ENCODE peak calls at places on chromosome 3, in seven cellular contexts. One of them, this sample, is unnamed.

GRCh38 chr3:120555661-120556509 is 40.3 kb upstream of the NDUFB4 start:
- DNase-seq in G401: peak; percentile 92
- DNase-seq in PC-3: no peak
- DNase-seq in stimulated activated effector memory CD8-positive, alpha-beta T cell treated with anti-CD3 and anti-CD28 coated beads, Interleukin-12 subunit alpha, Interleukin-12 subunit beta, amount 100 ng/mL, for 72 hours: no peak
- DNase-seq in PC-9: no peak
- DNase-seq in SK-N-SH: no peak
- DNase-seq in EH: no peak
- DNase-seq in this sample: no peak

GRCh38 chr3:31968391-31968926 is 12.6 kb downstream of the OSBPL10 start:
- DNase-seq in G401: peak; percentile 29
- DNase-seq in PC-3: peak; percentile 65
- DNase-seq in stimulated activated effector memory CD8-positive, alpha-beta T cell treated with anti-CD3 and anti-CD28 coated beads, Interleukin-12 subunit alpha, Interleukin-12 subunit beta, amount 100 ng/mL, for 72 hours: no peak
- DNase-seq in PC-9: no peak
- DNase-seq in SK-N-SH: no peak
- DNase-seq in EH: peak; percentile 79
- DNase-seq in this sample: no peak

GRCh38 chr3:24678441-24678865 is 183.8 kb upstream of the THRB start:
- DNase-seq in G401: no peak
- DNase-seq in PC-3: peak; percentile 93
- DNase-seq in stimulated activated effector memory CD8-positive, alpha-beta T cell treated with anti-CD3 and anti-CD28 coated beads, Interleukin-12 subunit alpha, Interleukin-12 subunit beta, amount 100 ng/mL, for 72 hours: no peak
- DNase-seq in PC-9: peak; percentile 51
- DNase-seq in SK-N-SH: no peak
- DNase-seq in EH: peak; percentile 43
- DNase-seq in this sample: no peak

GRCh38 chr3:157631468-157631867 is 128.3 kb upstream of the VEPH1 start:
- DNase-seq in G401: no peak
- DNase-seq in PC-3: no peak
- DNase-seq in stimulated activated effector memory CD8-positive, alpha-beta T cell treated with anti-CD3 and anti-CD28 coated beads, Interleukin-12 subunit alpha, Interleukin-12 subunit beta, amount 100 ng/mL, for 72 hours: no peak
- DNase-seq in PC-9: no peak
- DNase-seq in SK-N-SH: no peak
- DNase-seq in EH: peak; percentile 59
- DNase-seq in this sample: no peak

GRCh38 chr3:98985406-98985805 is 83.9 kb upstream of the DCBLD2 start:
- DNase-seq in G401: no peak
- DNase-seq in PC-3: peak; percentile 56
- DNase-seq in stimulated activated effector memory CD8-positive, alpha-beta T cell treated with anti-CD3 and anti-CD28 coated beads, Interleukin-12 subunit alpha, Interleukin-12 subunit beta, amount 100 ng/mL, for 72 hours: no peak
- DNase-seq in PC-9: no peak
- DNase-seq in SK-N-SH: no peak
- DNase-seq in EH: no peak
- DNase-seq in this sample: no peak

GRCh38 chr3:42600958-42601675 is 631 bp downstream of the NKTR start:
- DNase-seq in G401: peak; percentile 69
- DNase-seq in PC-3: peak; percentile 51
- DNase-seq in stimulated activated effector memory CD8-positive, alpha-beta T cell treated with anti-CD3 and anti-CD28 coated beads, Interleukin-12 subunit alpha, Interleukin-12 subunit beta, amount 100 ng/mL, for 72 hours: peak; percentile 86
- DNase-seq in PC-9: peak; percentile 59
- DNase-seq in SK-N-SH: no peak
- DNase-seq in EH: peak; percentile 77
- DNase-seq in this sample: peak; percentile 55

GRCh38 chr3:32391643-32392529 is at the start of gene CMTM7:
- DNase-seq in G401: no peak
- DNase-seq in PC-3: peak; percentile 89
- DNase-seq in stimulated activated effector memory CD8-positive, alpha-beta T cell treated with anti-CD3 and anti-CD28 coated beads, Interleukin-12 subunit alpha, Interleukin-12 subunit beta, amount 100 ng/mL, for 72 hours: peak; percentile 83
- DNase-seq in PC-9: peak; percentile 85
- DNase-seq in SK-N-SH: peak; percentile 90
- DNase-seq in EH: peak; percentile 77
- DNase-seq in this sample: peak; percentile 72

GRCh38 chr3:37909067-37909911 is 47.6 kb downstream of the CTDSPL start:
- DNase-seq in G401: peak; percentile 73
- DNase-seq in PC-3: peak; percentile 29
- DNase-seq in stimulated activated effector memory CD8-positive, alpha-beta T cell treated with anti-CD3 and anti-CD28 coated beads, Interleukin-12 subunit alpha, Interleukin-12 subunit beta, amount 100 ng/mL, for 72 hours: no peak
- DNase-seq in PC-9: no peak
- DNase-seq in SK-N-SH: no peak
- DNase-seq in EH: peak; percentile 19
- DNase-seq in this sample: no peak

GRCh38 chr3:72255191-72255590 is 470.2 kb upstream of the PROK2 start:
- DNase-seq in G401: no peak
- DNase-seq in PC-3: no peak
- DNase-seq in stimulated activated effector memory CD8-positive, alpha-beta T cell treated with anti-CD3 and anti-CD28 coated beads, Interleukin-12 subunit alpha, Interleukin-12 subunit beta, amount 100 ng/mL, for 72 hours: no peak
- DNase-seq in PC-9: no peak
- DNase-seq in SK-N-SH: peak; percentile 27
- DNase-seq in EH: peak; percentile 59
- DNase-seq in this sample: peak; percentile 0

GRCh38 chr3:152395764-152396163 is 127.0 kb downstream of the MBNL1 start:
- DNase-seq in G401: no peak
- DNase-seq in PC-3: no peak
- DNase-seq in stimulated activated effector memory CD8-positive, alpha-beta T cell treated with anti-CD3 and anti-CD28 coated beads, Interleukin-12 subunit alpha, Interleukin-12 subunit beta, amount 100 ng/mL, for 72 hours: no peak
- DNase-seq in PC-9: no peak
- DNase-seq in SK-N-SH: no peak
- DNase-seq in EH: no peak
- DNase-seq in this sample: no peak

GRCh38 chr3:60737633-60738399 is 513.4 kb downstream of the FHIT start:
- DNase-seq in G401: no peak
- DNase-seq in PC-3: no peak
- DNase-seq in stimulated activated effector memory CD8-positive, alpha-beta T cell treated with anti-CD3 and anti-CD28 coated beads, Interleukin-12 subunit alpha, Interleukin-12 subunit beta, amount 100 ng/mL, for 72 hours: no peak
- DNase-seq in PC-9: no peak
- DNase-seq in SK-N-SH: no peak
- DNase-seq in EH: no peak
- DNase-seq in this sample: no peak

GRCh38 chr3:126544596-126545281 is 14.0 kb downstream of the C3orf22 start:
- DNase-seq in G401: no peak
- DNase-seq in PC-3: no peak
- DNase-seq in stimulated activated effector memory CD8-positive, alpha-beta T cell treated with anti-CD3 and anti-CD28 coated beads, Interleukin-12 subunit alpha, Interleukin-12 subunit beta, amount 100 ng/mL, for 72 hours: no peak
- DNase-seq in PC-9: no peak
- DNase-seq in SK-N-SH: peak; percentile 28
- DNase-seq in EH: no peak
- DNase-seq in this sample: no peak

GRCh38 chr3:51669241-51670052 is 1.6 kb upstream of the TEX264 start:
- DNase-seq in G401: peak; percentile 85
- DNase-seq in PC-3: peak; percentile 95
- DNase-seq in stimulated activated effector memory CD8-positive, alpha-beta T cell treated with anti-CD3 and anti-CD28 coated beads, Interleukin-12 subunit alpha, Interleukin-12 subunit beta, amount 100 ng/mL, for 72 hours: peak; percentile 90
- DNase-seq in PC-9: peak; percentile 91
- DNase-seq in SK-N-SH: peak; percentile 81
- DNase-seq in EH: peak; percentile 77
- DNase-seq in this sample: peak; percentile 80

GRCh38 chr3:67278015-67278618 is 280.0 kb downstream of the KBTBD8 start:
- DNase-seq in G401: no peak
- DNase-seq in PC-3: no peak
- DNase-seq in stimulated activated effector memory CD8-positive, alpha-beta T cell treated with anti-CD3 and anti-CD28 coated beads, Interleukin-12 subunit alpha, Interleukin-12 subunit beta, amount 100 ng/mL, for 72 hours: no peak
- DNase-seq in PC-9: no peak
- DNase-seq in SK-N-SH: no peak
- DNase-seq in EH: no peak
- DNase-seq in this sample: no peak

GRCh38 chr3:141262306-141262705 is 30.7 kb downstream of the PXYLP1 start:
- DNase-seq in G401: no peak
- DNase-seq in PC-3: no peak
- DNase-seq in stimulated activated effector memory CD8-positive, alpha-beta T cell treated with anti-CD3 and anti-CD28 coated beads, Interleukin-12 subunit alpha, Interleukin-12 subunit beta, amount 100 ng/mL, for 72 hours: no peak
- DNase-seq in PC-9: no peak
- DNase-seq in SK-N-SH: no peak
- DNase-seq in EH: peak; percentile 80
- DNase-seq in this sample: no peak

GRCh38 chr3:117398166-117398954 is 688.8 kb downstream of the TUSC7 start:
- DNase-seq in G401: no peak
- DNase-seq in PC-3: no peak
- DNase-seq in stimulated activated effector memory CD8-positive, alpha-beta T cell treated with anti-CD3 and anti-CD28 coated beads, Interleukin-12 subunit alpha, Interleukin-12 subunit beta, amount 100 ng/mL, for 72 hours: no peak
- DNase-seq in PC-9: no peak
- DNase-seq in SK-N-SH: no peak
- DNase-seq in EH: no peak
- DNase-seq in this sample: peak; percentile 89

GRCh38 chr3:63967675-63968611 is 55.4 kb downstream of the PSMD6 start:
- DNase-seq in G401: peak; percentile 86
- DNase-seq in PC-3: no peak
- DNase-seq in stimulated activated effector memory CD8-positive, alpha-beta T cell treated with anti-CD3 and anti-CD28 coated beads, Interleukin-12 subunit alpha, Interleukin-12 subunit beta, amount 100 ng/mL, for 72 hours: peak; percentile 63
- DNase-seq in PC-9: no peak
- DNase-seq in SK-N-SH: peak; percentile 13
- DNase-seq in EH: peak; percentile 55
- DNase-seq in this sample: no peak

GRCh38 chr3:139629033-139629432 is 48.7 kb downstream of the NMNAT3 start:
- DNase-seq in G401: no peak
- DNase-seq in PC-3: peak; percentile 45
- DNase-seq in stimulated activated effector memory CD8-positive, alpha-beta T cell treated with anti-CD3 and anti-CD28 coated beads, Interleukin-12 subunit alpha, Interleukin-12 subunit beta, amount 100 ng/mL, for 72 hours: peak; percentile 49
- DNase-seq in PC-9: peak; percentile 20
- DNase-seq in SK-N-SH: no peak
- DNase-seq in EH: peak; percentile 25
- DNase-seq in this sample: peak; percentile 53

GRCh38 chr3:46987485-46988401 is 8.3 kb downstream of the NBEAL2 start:
- DNase-seq in G401: no peak
- DNase-seq in PC-3: no peak
- DNase-seq in stimulated activated effector memory CD8-positive, alpha-beta T cell treated with anti-CD3 and anti-CD28 coated beads, Interleukin-12 subunit alpha, Interleukin-12 subunit beta, amount 100 ng/mL, for 72 hours: peak; percentile 92
- DNase-seq in PC-9: peak; percentile 82
- DNase-seq in SK-N-SH: no peak
- DNase-seq in EH: peak; percentile 47
- DNase-seq in this sample: no peak

GRCh38 chr3:107637416-107638182 is 114.8 kb downstream of the BBX start:
- DNase-seq in G401: no peak
- DNase-seq in PC-3: no peak
- DNase-seq in stimulated activated effector memory CD8-positive, alpha-beta T cell treated with anti-CD3 and anti-CD28 coated beads, Interleukin-12 subunit alpha, Interleukin-12 subunit beta, amount 100 ng/mL, for 72 hours: no peak
- DNase-seq in PC-9: no peak
- DNase-seq in SK-N-SH: no peak
- DNase-seq in EH: no peak
- DNase-seq in this sample: no peak

GRCh38 chr3:58299839-58300516 is 6.1 kb upstream of the RPP14 start:
- DNase-seq in G401: peak; percentile 79
- DNase-seq in PC-3: peak; percentile 61
- DNase-seq in stimulated activated effector memory CD8-positive, alpha-beta T cell treated with anti-CD3 and anti-CD28 coated beads, Interleukin-12 subunit alpha, Interleukin-12 subunit beta, amount 100 ng/mL, for 72 hours: no peak
- DNase-seq in PC-9: no peak
- DNase-seq in SK-N-SH: peak; percentile 47
- DNase-seq in EH: peak; percentile 52
- DNase-seq in this sample: peak; percentile 13

GRCh38 chr3:53816430-53816829 is 29.8 kb downstream of the CHDH start:
- DNase-seq in G401: peak; percentile 33
- DNase-seq in PC-3: no peak
- DNase-seq in stimulated activated effector memory CD8-positive, alpha-beta T cell treated with anti-CD3 and anti-CD28 coated beads, Interleukin-12 subunit alpha, Interleukin-12 subunit beta, amount 100 ng/mL, for 72 hours: no peak
- DNase-seq in PC-9: no peak
- DNase-seq in SK-N-SH: no peak
- DNase-seq in EH: no peak
- DNase-seq in this sample: no peak

GRCh38 chr3:73502609-73503560 is 121.9 kb downstream of the PDZRN3 start:
- DNase-seq in G401: peak; percentile 75
- DNase-seq in PC-3: peak; percentile 65
- DNase-seq in stimulated activated effector memory CD8-positive, alpha-beta T cell treated with anti-CD3 and anti-CD28 coated beads, Interleukin-12 subunit alpha, Interleukin-12 subunit beta, amount 100 ng/mL, for 72 hours: peak; percentile 51
- DNase-seq in PC-9: peak; percentile 25
- DNase-seq in SK-N-SH: peak; percentile 80
- DNase-seq in EH: peak; percentile 88
- DNase-seq in this sample: peak; percentile 71

GRCh38 chr3:188052229-188052965 is 101.6 kb upstream of the LPP start:
- DNase-seq in G401: peak; percentile 86
- DNase-seq in PC-3: no peak
- DNase-seq in stimulated activated effector memory CD8-positive, alpha-beta T cell treated with anti-CD3 and anti-CD28 coated beads, Interleukin-12 subunit alpha, Interleukin-12 subunit beta, amount 100 ng/mL, for 72 hours: no peak
- DNase-seq in PC-9: no peak
- DNase-seq in SK-N-SH: no peak
- DNase-seq in EH: no peak
- DNase-seq in this sample: no peak

GRCh38 chr3:159787191-159787590 is 201.4 kb upstream of the IL12A start:
- DNase-seq in G401: no peak
- DNase-seq in PC-3: peak; percentile 97
- DNase-seq in stimulated activated effector memory CD8-positive, alpha-beta T cell treated with anti-CD3 and anti-CD28 coated beads, Interleukin-12 subunit alpha, Interleukin-12 subunit beta, amount 100 ng/mL, for 72 hours: no peak
- DNase-seq in PC-9: peak; percentile 82
- DNase-seq in SK-N-SH: no peak
- DNase-seq in EH: peak; percentile 82
- DNase-seq in this sample: peak; percentile 92

GRCh38 chr3:44478055-44478468 is 592 bp upstream of the ZNF445 start:
- DNase-seq in G401: peak; percentile 52
- DNase-seq in PC-3: no peak
- DNase-seq in stimulated activated effector memory CD8-positive, alpha-beta T cell treated with anti-CD3 and anti-CD28 coated beads, Interleukin-12 subunit alpha, Interleukin-12 subunit beta, amount 100 ng/mL, for 72 hours: no peak
- DNase-seq in PC-9: no peak
- DNase-seq in SK-N-SH: no peak
- DNase-seq in EH: no peak
- DNase-seq in this sample: no peak

GRCh38 chr3:95197661-95198060 is 1134.8 kb downstream of the NSUN3 start:
- DNase-seq in G401: no peak
- DNase-seq in PC-3: no peak
- DNase-seq in stimulated activated effector memory CD8-positive, alpha-beta T cell treated with anti-CD3 and anti-CD28 coated beads, Interleukin-12 subunit alpha, Interleukin-12 subunit beta, amount 100 ng/mL, for 72 hours: no peak
- DNase-seq in PC-9: no peak
- DNase-seq in SK-N-SH: peak; percentile 5
- DNase-seq in EH: no peak
- DNase-seq in this sample: no peak

GRCh38 chr3:9404680-9405079 is 7.3 kb downstream of the SETD5 start:
- DNase-seq in G401: peak; percentile 46
- DNase-seq in PC-3: no peak
- DNase-seq in stimulated activated effector memory CD8-positive, alpha-beta T cell treated with anti-CD3 and anti-CD28 coated beads, Interleukin-12 subunit alpha, Interleukin-12 subunit beta, amount 100 ng/mL, for 72 hours: no peak
- DNase-seq in PC-9: no peak
- DNase-seq in SK-N-SH: peak; percentile 20
- DNase-seq in EH: no peak
- DNase-seq in this sample: no peak

GRCh38 chr3:177613901-177614300 is 416.6 kb upstream of the TBL1XR1 start:
- DNase-seq in G401: no peak
- DNase-seq in PC-3: no peak
- DNase-seq in stimulated activated effector memory CD8-positive, alpha-beta T cell treated with anti-CD3 and anti-CD28 coated beads, Interleukin-12 subunit alpha, Interleukin-12 subunit beta, amount 100 ng/mL, for 72 hours: no peak
- DNase-seq in PC-9: no peak
- DNase-seq in SK-N-SH: no peak
- DNase-seq in EH: no peak
- DNase-seq in this sample: no peak

GRCh38 chr3:138608322-138609214 is at the start of gene FAIM:
- DNase-seq in G401: peak; percentile 74
- DNase-seq in PC-3: peak; percentile 58
- DNase-seq in stimulated activated effector memory CD8-positive, alpha-beta T cell treated with anti-CD3 and anti-CD28 coated beads, Interleukin-12 subunit alpha, Interleukin-12 subunit beta, amount 100 ng/mL, for 72 hours: peak; percentile 89
- DNase-seq in PC-9: peak; percentile 82
- DNase-seq in SK-N-SH: peak; percentile 87
- DNase-seq in EH: peak; percentile 74
- DNase-seq in this sample: peak; percentile 81

GRCh38 chr3:156206157-156206556 is 85.8 kb downstream of the KCNAB1 start:
- DNase-seq in G401: no peak
- DNase-seq in PC-3: no peak
- DNase-seq in stimulated activated effector memory CD8-positive, alpha-beta T cell treated with anti-CD3 and anti-CD28 coated beads, Interleukin-12 subunit alpha, Interleukin-12 subunit beta, amount 100 ng/mL, for 72 hours: no peak
- DNase-seq in PC-9: no peak
- DNase-seq in SK-N-SH: no peak
- DNase-seq in EH: peak; percentile 72
- DNase-seq in this sample: no peak

GRCh38 chr3:52041118-52041847 is 15.1 kb downstream of the DUSP7 start:
- DNase-seq in G401: no peak
- DNase-seq in PC-3: peak; percentile 21
- DNase-seq in stimulated activated effector memory CD8-positive, alpha-beta T cell treated with anti-CD3 and anti-CD28 coated beads, Interleukin-12 subunit alpha, Interleukin-12 subunit beta, amount 100 ng/mL, for 72 hours: no peak
- DNase-seq in PC-9: no peak
- DNase-seq in SK-N-SH: peak; percentile 93
- DNase-seq in EH: peak; percentile 41
- DNase-seq in this sample: no peak

GRCh38 chr3:182435860-182436259 is 357.4 kb upstream of the ATP11B start:
- DNase-seq in G401: no peak
- DNase-seq in PC-3: no peak
- DNase-seq in stimulated activated effector memory CD8-positive, alpha-beta T cell treated with anti-CD3 and anti-CD28 coated beads, Interleukin-12 subunit alpha, Interleukin-12 subunit beta, amount 100 ng/mL, for 72 hours: no peak
- DNase-seq in PC-9: no peak
- DNase-seq in SK-N-SH: no peak
- DNase-seq in EH: no peak
- DNase-seq in this sample: peak; percentile 65

GRCh38 chr3:73820431-73820830 is 195.7 kb upstream of the PDZRN3 start:
- DNase-seq in G401: no peak
- DNase-seq in PC-3: no peak
- DNase-seq in stimulated activated effector memory CD8-positive, alpha-beta T cell treated with anti-CD3 and anti-CD28 coated beads, Interleukin-12 subunit alpha, Interleukin-12 subunit beta, amount 100 ng/mL, for 72 hours: no peak
- DNase-seq in PC-9: no peak
- DNase-seq in SK-N-SH: no peak
- DNase-seq in EH: no peak
- DNase-seq in this sample: no peak

GRCh38 chr3:28376424-28376823 is 27.8 kb upstream of the AZI2 start:
- DNase-seq in G401: no peak
- DNase-seq in PC-3: no peak
- DNase-seq in stimulated activated effector memory CD8-positive, alpha-beta T cell treated with anti-CD3 and anti-CD28 coated beads, Interleukin-12 subunit alpha, Interleukin-12 subunit beta, amount 100 ng/mL, for 72 hours: no peak
- DNase-seq in PC-9: no peak
- DNase-seq in SK-N-SH: no peak
- DNase-seq in EH: peak; percentile 2
- DNase-seq in this sample: no peak

GRCh38 chr3:172846103-172846561 is 95.6 kb downstream of the ECT2 start:
- DNase-seq in G401: no peak
- DNase-seq in PC-3: no peak
- DNase-seq in stimulated activated effector memory CD8-positive, alpha-beta T cell treated with anti-CD3 and anti-CD28 coated beads, Interleukin-12 subunit alpha, Interleukin-12 subunit beta, amount 100 ng/mL, for 72 hours: no peak
- DNase-seq in PC-9: no peak
- DNase-seq in SK-N-SH: no peak
- DNase-seq in EH: no peak
- DNase-seq in this sample: no peak

This sample was measured in DMS53.